ENCODE peak calls at places on chromosomes 2 and 18, in nine cellular contexts. C, X, E, Z, A, Q, D, H and T are unnamed samples.

GRCh38 chr2:135944625-135945024 is 40.8 kb downstream of the DARS1 start:
- DNase-seq in C (no peak), X (peak), E (no peak), Z (no peak), A (no peak), Q (no peak), D (no peak), H (no peak), T (no peak)

GRCh38 chr2:46338674-46339073 is 41.5 kb downstream of the EPAS1 start:
- DNase-seq in C (no peak), X (no peak), E (no peak), Z (no peak), A (peak), Q (no peak), D (no peak), H (no peak), T (no peak)

GRCh38 chr2:170596576-170596975 is 118.6 kb upstream of the SP5 start:
- DNase-seq in C (no peak), X (no peak), E (no peak), Z (no peak), A (no peak), Q (no peak), D (no peak), H (no peak), T (no peak)

GRCh38 chr2:168997794-168998193 is 33.3 kb downstream of the ABCB11 start:
- DNase-seq in C (no peak), X (no peak), E (no peak), Z (no peak), A (no peak), Q (no peak), D (no peak), H (no peak), T (no peak)

GRCh38 chr2:236545814-236546480 is 23.7 kb upstream of the ACKR3 start:
- DNase-seq in C (no peak), X (no peak), E (no peak), Z (no peak), A (no peak), Q (peak), D (no peak), H (no peak), T (no peak)

GRCh38 chr2:204027105-204027504 is 90.5 kb downstream of the ICOS start:
- DNase-seq in C (no peak), X (no peak), E (no peak), Z (no peak), A (no peak), Q (no peak), D (no peak), H (no peak), T (no peak)

GRCh38 chr2:180158961-180159360 is 151.9 kb upstream of the CWC22 start:
- DNase-seq in C (no peak), X (no peak), E (no peak), Z (no peak), A (no peak), Q (no peak), D (no peak), H (no peak), T (no peak)

GRCh38 chr18:9960263-9960904 is 46.6 kb downstream of the VAPA start:
- DNase-seq in C (no peak), X (no peak), E (no peak), Z (no peak), A (no peak), Q (no peak), D (no peak), H (no peak), T (no peak)

GRCh38 chr2:241072553-241073165 is 29.4 kb downstream of the MTERF4 start:
- DNase-seq in C (no peak), X (no peak), E (no peak), Z (no peak), A (no peak), Q (no peak), D (no peak), H (no peak), T (no peak)

GRCh38 chr2:44671896-44672295 is 269.6 kb upstream of the SIX3 start:
- DNase-seq in C (no peak), X (no peak), E (no peak), Z (no peak), A (no peak), Q (no peak), D (no peak), H (no peak), T (no peak)

GRCh38 chr2:29323961-29324360 is 208.7 kb downstream of the CLIP4 start:
- DNase-seq in C (no peak), X (no peak), E (no peak), Z (no peak), A (no peak), Q (no peak), D (no peak), H (no peak), T (no peak)

GRCh38 chr18:25759111-25759510 is 331.3 kb downstream of the SS18 start:
- DNase-seq in C (no peak), X (no peak), E (no peak), Z (no peak), A (no peak), Q (no peak), D (no peak), H (no peak), T (no peak)

GRCh38 chr18:51461956-51462355 is 264.5 kb upstream of the MEX3C start:
- DNase-seq in C (no peak), X (no peak), E (no peak), Z (no peak), A (no peak), Q (no peak), D (no peak), H (no peak), T (no peak)

GRCh38 chr2:10278029-10278762 is 24.5 kb upstream of the HPCAL1 start:
- DNase-seq in C (no peak), X (peak), E (peak), Z (no peak), A (no peak), Q (no peak), D (peak), H (no peak), T (no peak)

GRCh38 chr2:10954856-10955818 is 43.4 kb downstream of the KCNF1 start:
- DNase-seq in C (no peak), X (no peak), E (no peak), Z (no peak), A (no peak), Q (no peak), D (no peak), H (no peak), T (no peak)

GRCh38 chr2:230816735-230817134 is 48.0 kb upstream of the ITM2C start:
- DNase-seq in C (no peak), X (no peak), E (no peak), Z (no peak), A (no peak), Q (no peak), D (no peak), H (no peak), T (no peak)

GRCh38 chr2:124024491-124025348 is at the start of gene CNTNAP5:
- DNase-seq in C (no peak), X (peak), E (no peak), Z (peak), A (peak), Q (no peak), D (no peak), H (no peak), T (no peak)

DNA sequence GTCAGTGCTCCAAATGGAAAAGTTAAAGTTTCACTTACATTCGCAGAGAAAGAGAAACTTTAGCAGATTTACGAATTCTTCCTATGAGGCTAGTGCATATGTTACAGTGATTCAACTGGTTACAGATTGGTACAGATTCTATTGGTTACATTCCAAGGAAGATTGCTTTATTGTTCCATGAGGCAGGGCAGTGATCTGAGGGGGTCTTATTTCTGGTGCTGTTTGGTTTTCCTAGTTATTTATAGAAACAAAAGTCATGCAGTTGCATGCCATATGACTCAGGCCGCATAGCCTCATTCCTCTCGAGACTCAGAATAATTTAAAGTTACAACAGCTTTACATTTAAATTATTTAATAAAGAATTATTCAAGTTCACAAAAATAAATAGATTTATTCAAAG is 385.4 kb upstream of the SYT4 start:
- DNase-seq in C (no peak), X (no peak), E (no peak), Z (no peak), A (no peak), Q (no peak), D (no peak), H (no peak), T (no peak)
- TF ChIP-seq REST in C (no peak), X (no peak), E (no peak), Z (no peak), A (no peak), Q (no peak), D (no peak), H (no peak), T (no peak)

DNA sequence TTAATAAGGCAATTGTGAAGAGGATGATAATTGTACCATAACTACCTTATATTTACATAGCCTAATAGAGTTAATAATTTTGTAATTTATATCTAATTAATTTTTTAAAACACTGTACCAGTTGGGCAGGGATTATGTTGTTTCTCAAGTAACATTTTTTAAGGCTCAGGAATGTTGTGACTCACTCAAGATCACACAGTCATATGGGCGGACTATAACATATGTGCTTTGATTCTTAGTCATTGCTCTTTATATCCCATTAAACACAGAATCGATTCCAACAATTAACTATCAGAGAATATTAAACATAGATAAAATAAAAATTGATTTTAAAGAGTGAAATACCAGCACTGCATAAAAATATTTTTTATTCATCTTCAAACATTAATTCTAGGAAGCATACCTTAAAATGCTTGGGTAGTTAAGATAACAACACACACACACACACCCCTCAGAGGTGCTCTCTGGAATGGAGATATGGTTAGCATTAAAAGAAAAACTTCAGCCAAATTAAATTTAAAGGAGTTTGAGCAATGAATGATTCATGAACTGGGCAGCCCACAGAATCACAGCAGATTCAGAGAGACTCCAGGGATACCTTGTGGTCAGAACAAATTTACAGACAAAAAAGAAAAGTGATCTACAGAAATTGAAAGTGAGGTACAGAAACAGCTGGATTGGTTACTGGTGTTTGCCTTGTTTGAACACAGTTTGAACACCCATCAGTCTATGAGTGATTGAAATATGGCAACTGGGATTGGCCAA is 869.4 kb upstream of the ID2 start:
- DNase-seq in C (no peak), X (no peak), E (no peak), Z (no peak), A (no peak), Q (no peak), D (no peak), H (no peak), T (no peak)
- H3K27ac ChIP-seq in C (no peak), X (no peak), E (no peak), Z (no peak), A (no peak), Q (no peak), D (no peak), H (no peak), T (no peak)

GRCh38 chr2:28250006-28250405 is 142.7 kb upstream of the FOSL2 start:
- DNase-seq in C (peak), X (no peak), E (no peak), Z (no peak), A (no peak), Q (no peak), D (no peak), H (peak), T (no peak)
- TF ChIP-seq REST in C (no peak), X (no peak), E (no peak), Z (no peak), A (no peak), Q (no peak), D (no peak), H (no peak), T (no peak)

DNA sequence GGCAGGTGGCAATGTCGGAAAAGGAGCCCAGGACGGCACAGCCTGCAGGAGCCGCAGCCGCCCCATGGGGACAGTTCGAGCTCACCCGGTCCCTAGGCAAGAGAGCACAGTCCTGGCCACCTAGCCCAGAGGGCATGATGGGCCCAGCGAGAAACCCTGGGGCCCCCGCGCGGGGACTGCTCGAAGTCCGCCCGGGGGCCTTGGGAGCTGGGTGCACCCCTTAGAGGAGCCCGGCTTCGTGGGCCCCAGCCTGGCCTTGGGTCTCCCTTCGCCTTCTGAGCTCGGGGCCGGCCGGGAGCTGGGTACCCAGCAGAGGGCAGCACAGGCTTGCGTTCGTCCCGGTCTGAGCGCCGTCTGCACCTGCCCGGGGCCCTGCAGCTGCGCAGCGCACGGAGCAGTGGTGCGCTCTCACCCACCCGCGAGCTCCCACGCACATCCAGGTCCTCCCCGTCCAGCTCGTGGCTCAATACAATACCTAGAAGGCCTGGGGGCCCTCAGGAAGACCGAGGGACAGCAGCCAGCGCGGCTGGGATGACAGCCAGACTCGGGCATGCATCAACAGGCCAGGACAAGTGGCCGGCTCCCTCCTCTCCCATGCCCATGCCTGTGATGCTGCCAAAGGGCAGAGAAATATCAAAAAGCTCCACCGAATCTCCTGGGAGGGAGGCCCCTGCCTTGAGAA is 96.2 kb upstream of the ZNF532 start:
- DNase-seq in C (peak), X (peak), E (peak), Z (peak), A (peak), Q (no peak), D (peak), H (peak), T (no peak)
- H3K27ac ChIP-seq in C (no peak), X (no peak), E (no peak), Z (no peak), A (no peak), Q (no peak), D (no peak), H (peak), T (no peak)